ENCODE peak calls at places on chromosomes 12 and 14, in nine cellular contexts. Z is hippocampal formation; W is myocyte; O is ELF-1; A is dermis blood vessel endothelial cell; I is activated T-cell treated with anti-CD3 and anti-CD28 coated beads, Interleukin-2, amount 50 U/mL, for 4 hours; M is stimulated activated CD4-positive, alpha-beta T cell treated with anti-CD3 and anti-CD28 coated beads, Interleukin-4, amount 100 ng/mL, for 48 hours; U is sciatic nerve; Y is activated naive CD4-positive, alpha-beta T cell. T is an unnamed sample.

GRCh38 chr14:84804498-84805294 is 725.2 kb upstream of the FLRT2 start:
- DNase-seq in Z (no peak), W (no peak), O (no peak), A (peak), I (no peak), M (no peak), U (no peak), Y (no peak), T (no peak)

GRCh38 chr14:69982220-69982795 is 103.1 kb downstream of the SMOC1 start:
- DNase-seq in Z (no peak), W (no peak), O (no peak), A (no peak), I (no peak), M (no peak), U (no peak), Y (no peak), T (no peak)

GRCh38 chr14:96272777-96273471 is 16.9 kb downstream of the BDKRB1 start:
- DNase-seq in Z (no peak), W (no peak), O (no peak), A (no peak), I (no peak), M (no peak), U (no peak), Y (no peak), T (peak)

GRCh38 chr14:65846469-65846868 is 433.9 kb downstream of the FUT8 start:
- DNase-seq in Z (peak), W (no peak), O (no peak), A (no peak), I (no peak), M (no peak), U (no peak), Y (no peak), T (no peak)

GRCh38 chr14:24066490-24067132 is 4.8 kb upstream of the CPNE6 start:
- DNase-seq in Z (no peak), W (no peak), O (no peak), A (no peak), I (no peak), M (no peak), U (no peak), Y (no peak), T (no peak)

GRCh38 chr14:105528859-105529505 is 2.6 kb downstream of the TMEM121 start:
- DNase-seq in Z (no peak), W (no peak), O (peak), A (peak), I (peak), M (peak), U (no peak), Y (peak), T (no peak)

GRCh38 chr12:59164226-59164625 is 243.9 kb upstream of the LRIG3 start:
- DNase-seq in Z (no peak), W (no peak), O (no peak), A (no peak), I (no peak), M (no peak), U (no peak), Y (no peak), T (no peak)

GRCh38 chr12:71584356-71584755 is 79.3 kb downstream of the ZFC3H1 start:
- DNase-seq in Z (no peak), W (no peak), O (no peak), A (no peak), I (no peak), M (no peak), U (no peak), Y (no peak), T (no peak)

GRCh38 chr14:97719931-97720330 is 922.7 kb downstream of the VRK1 start:
- DNase-seq in Z (no peak), W (no peak), O (no peak), A (no peak), I (peak), M (no peak), U (no peak), Y (no peak), T (no peak)

GRCh38 chr12:13250416-13250815 is 53.9 kb downstream of the EMP1 start:
- DNase-seq in Z (no peak), W (no peak), O (no peak), A (no peak), I (no peak), M (no peak), U (no peak), Y (no peak), T (peak)

GRCh38 chr12:51009038-51009437 is 17.1 kb downstream of the SLC11A2 start:
- DNase-seq in Z (peak), W (peak), O (no peak), A (no peak), I (peak), M (peak), U (peak), Y (peak), T (peak)

T was measured in A172.